ENCODE peak calls at places on chromosomes 11 and 22, in eight cellular contexts. E, C, O, Q, S, W, A and J are unnamed samples.

GRCh38 chr11:65611028-65611757 is 2.8 kb downstream of the MAP3K11 start:
- DNase-seq in E (no peak), C (no peak), O (peak; percentile 85), Q (no peak), S (peak; percentile 32), W (no peak), A (no peak), J (no peak)

GRCh38 chr22:36323855-36324331 is 63.9 kb downstream of the MYH9 start:
- DNase-seq in E (no peak), C (peak; percentile 59), O (no peak), Q (no peak), S (peak; percentile 52), W (no peak), A (no peak), J (no peak)

GRCh38 chr11:128890543-128891409 is at the start of gene KCNJ5:
- DNase-seq in E (peak; percentile 82), C (no peak), O (no peak), Q (peak; percentile 56), S (no peak), W (no peak), A (peak; percentile 83), J (no peak)

GRCh38 chr22:37166675-37167066 is 17.0 kb upstream of the IL2RB start:
- DNase-seq in E (peak; percentile 92), C (peak; percentile 67), O (peak; percentile 71), Q (peak; percentile 84), S (peak; percentile 80), W (peak; percentile 92), A (peak; percentile 84), J (peak; percentile 80)

GRCh38 chr11:126485021-126485781 is 129.7 kb downstream of the ST3GAL4 start:
- DNase-seq in E (no peak), C (peak; percentile 49), O (no peak), Q (peak; percentile 0), S (peak; percentile 27), W (no peak), A (no peak), J (no peak)

GRCh38 chr11:68709064-68709463 is 24.7 kb downstream of the GAL start:
- DNase-seq in E (no peak), C (no peak), O (peak; percentile 36), Q (no peak), S (no peak), W (no peak), A (no peak), J (no peak)

GRCh38 chr11:115453158-115453557 is 51.1 kb downstream of the CADM1 start:
- DNase-seq in E (no peak), C (no peak), O (no peak), Q (no peak), S (no peak), W (no peak), A (no peak), J (no peak)

GRCh38 chr22:35638408-35638807 is 9.8 kb upstream of the APOL6 start:
- DNase-seq in E (no peak), C (peak; percentile 92), O (no peak), Q (no peak), S (peak; percentile 76), W (no peak), A (peak; percentile 24), J (no peak)

GRCh38 chr11:95228081-95228859 is 2.7 kb downstream of the SESN3 start:
- DNase-seq in E (no peak), C (peak; percentile 42), O (no peak), Q (no peak), S (peak; percentile 26), W (no peak), A (no peak), J (no peak)

GRCh38 chr22:30286331-30286730 is 3.0 kb downstream of the CASTOR1 start:
- DNase-seq in E (no peak), C (no peak), O (no peak), Q (no peak), S (no peak), W (no peak), A (no peak), J (no peak)

GRCh38 chr11:45921561-45922424 is 663 bp upstream of the LARGE2 start:
- DNase-seq in E (peak; percentile 89), C (no peak), O (no peak), Q (peak; percentile 96), S (no peak), W (no peak), A (peak; percentile 55), J (no peak)

GRCh38 chr11:118914178-118914918 is 11.4 kb downstream of the BCL9L start:
- DNase-seq in E (peak; percentile 80), C (no peak), O (no peak), Q (no peak), S (no peak), W (peak; percentile 91), A (no peak), J (peak; percentile 65)

GRCh38 chr22:21587803-21588611 is 20.5 kb downstream of the UBE2L3 start:
- DNase-seq in E (no peak), C (peak; percentile 38), O (no peak), Q (no peak), S (peak; percentile 17), W (no peak), A (no peak), J (no peak)

GRCh38 chr11:119673389-119674336 is 55.3 kb downstream of the NECTIN1 start:
- DNase-seq in E (no peak), C (no peak), O (peak; percentile 91), Q (no peak), S (no peak), W (no peak), A (no peak), J (peak; percentile 35)

GRCh38 chr11:128042290-128042751 is 545.0 kb downstream of the ETS1 start:
- DNase-seq in E (no peak), C (no peak), O (no peak), Q (no peak), S (no peak), W (no peak), A (peak; percentile 7), J (no peak)

GRCh38 chr22:49406879-49407587 is 420.6 kb downstream of the BRD1 start:
- DNase-seq in E (no peak), C (no peak), O (no peak), Q (no peak), S (no peak), W (no peak), A (no peak), J (no peak)

GRCh38 chr11:15157181-15157580 is 42.5 kb downstream of the INSC start:
- DNase-seq in E (no peak), C (peak; percentile 99), O (no peak), Q (no peak), S (peak; percentile 92), W (no peak), A (no peak), J (no peak)

GRCh38 chr11:75248924-75249256 is 8.3 kb downstream of the TPBGL start:
- DNase-seq in E (no peak), C (no peak), O (no peak), Q (no peak), S (no peak), W (no peak), A (no peak), J (no peak)
- TF ChIP-seq CTCF in E (no peak), C (no peak), O (no peak), Q (no peak), S (no peak), W (peak; percentile 19), A (no peak), J (peak; percentile 56)

DNA sequence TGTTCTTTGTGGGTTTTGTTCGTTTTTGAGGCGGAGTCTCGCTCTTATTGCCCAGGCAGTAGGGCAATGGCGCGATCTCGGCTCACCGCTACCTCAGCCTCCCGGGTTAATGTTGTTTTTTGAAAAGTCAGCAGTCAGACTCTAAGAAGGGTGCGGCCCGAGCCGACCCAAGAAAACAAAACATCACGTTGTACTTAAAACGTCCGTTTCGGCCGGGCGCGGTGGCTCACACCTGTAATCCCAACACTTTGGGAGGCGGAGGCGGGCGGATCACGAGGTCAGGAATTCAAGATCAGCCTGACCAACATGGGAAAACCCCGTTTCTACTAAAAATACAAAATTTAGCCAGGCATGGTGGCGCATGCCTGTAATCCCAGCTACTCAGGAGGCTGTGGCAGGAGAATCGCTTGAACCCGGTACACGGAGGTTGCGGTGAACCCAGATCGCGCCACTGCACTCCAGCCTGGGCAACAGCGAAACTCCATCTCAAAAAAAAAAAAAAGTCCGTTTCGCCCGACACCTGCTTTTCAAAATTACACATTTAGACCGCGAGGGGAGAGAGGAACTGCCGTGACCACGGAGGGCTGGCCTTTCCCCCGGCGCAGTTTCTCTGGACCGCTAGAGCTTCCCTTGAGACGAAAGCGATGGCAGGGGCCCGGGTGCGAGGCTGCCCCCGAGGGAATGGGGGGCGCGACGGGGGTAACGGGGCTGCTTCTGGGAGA is 636 bp downstream of the CD59 start:
- DNase-seq in E (peak; percentile 65), C (no peak), O (peak; percentile 73), Q (peak; percentile 31), S (peak; percentile 42), W (peak; percentile 61), A (peak; percentile 57), J (peak; percentile 50)
- TF ChIP-seq CTCF in E (no peak), C (no peak), O (no peak), Q (no peak), S (no peak), W (no peak), A (no peak), J (no peak)

GRCh38 chr22:26615149-26615548 is 2.7 kb downstream of the CRYBB1 start:
- DNase-seq in E (no peak), C (no peak), O (no peak), Q (no peak), S (no peak), W (no peak), A (no peak), J (no peak)
- TF ChIP-seq CTCF in E (no peak), C (no peak), O (no peak), Q (no peak), S (no peak), W (no peak), A (no peak), J (no peak)

GRCh38 chr11:27698872-27699241 is 1.4 kb downstream of the BDNF start:
- DNase-seq in E (peak; percentile 86), C (peak; percentile 76), O (peak; percentile 65), Q (peak; percentile 96), S (peak; percentile 94), W (peak; percentile 51), A (peak; percentile 88), J (no peak)

GRCh38 chr11:27697679-27698275 is 2.5 kb downstream of the BDNF start:
- DNase-seq in E (no peak), C (no peak), O (no peak), Q (no peak), S (peak; percentile 73), W (no peak), A (no peak), J (no peak)

GRCh38 chr11:27699926-27700350 is 317 bp downstream of the BDNF start:
- DNase-seq in E (peak; percentile 64), C (no peak), O (no peak), Q (no peak), S (peak; percentile 20), W (no peak), A (no peak), J (no peak)

GRCh38 chr11:27700351-27701261 is at the start of gene BDNF:
- DNase-seq in E (peak; percentile 65), C (peak; percentile 12), O (no peak), Q (peak; percentile 45), S (peak; percentile 51), W (no peak), A (peak; percentile 44), J (no peak)

GRCh38 chr11:27699242-27699925 is 871 bp downstream of the BDNF start:
- DNase-seq in E (peak; percentile 58), C (peak; percentile 30), O (no peak), Q (peak; percentile 33), S (no peak), W (no peak), A (peak; percentile 47), J (no peak)
- TF ChIP-seq CTCF in E (no peak), C (no peak), O (no peak), Q (no peak), S (no peak), W (no peak), A (no peak), J (no peak)